ENCODE peak calls at places on chromosomes 16 and 17, in eight cellular contexts. One of them, this sample, is unnamed.

GRCh38 chr17:11996722-11997146 is 541 bp downstream of the ZNF18 start:
- DNase-seq in body of pancreas: no peak
- DNase-seq in colonic mucosa: peak; percentile 66
- DNase-seq in tibial artery: no peak
- DNase-seq in IMR-90: peak; percentile 28
- DNase-seq in hepatocyte: peak; percentile 49
- DNase-seq in prostate gland: peak; percentile 16
- DNase-seq in stomach: peak; percentile 44
- DNase-seq in this sample: peak; percentile 55

GRCh38 chr17:348692-349425 is 3.7 kb downstream of the RPH3AL start:
- DNase-seq in IMR-90: no peak
- DNase-seq in stomach: peak; percentile 85
- DNase-seq in prostate gland: peak; percentile 76
- DNase-seq in colonic mucosa: peak; percentile 71
- DNase-seq in tibial artery: no peak
- DNase-seq in hepatocyte: no peak
- DNase-seq in body of pancreas: peak; percentile 82
- DNase-seq in this sample: peak; percentile 72

GRCh38 chr17:76969598-76970172 is 101.5 kb downstream of the MGAT5B start:
- DNase-seq in colonic mucosa: no peak
- DNase-seq in tibial artery: no peak
- DNase-seq in stomach: no peak
- DNase-seq in prostate gland: no peak
- DNase-seq in hepatocyte: peak; percentile 67
- DNase-seq in IMR-90: no peak
- DNase-seq in body of pancreas: no peak
- DNase-seq in this sample: no peak

GRCh38 chr17:64095144-64095882 is 34.6 kb downstream of the ERN1 start:
- DNase-seq in prostate gland: no peak
- DNase-seq in IMR-90: no peak
- DNase-seq in body of pancreas: peak; percentile 43
- DNase-seq in stomach: peak; percentile 40
- DNase-seq in tibial artery: no peak
- DNase-seq in colonic mucosa: peak; percentile 47
- DNase-seq in hepatocyte: no peak
- DNase-seq in this sample: no peak

GRCh38 chr16:88999457-89000206 is 22.6 kb upstream of the CBFA2T3 start:
- DNase-seq in colonic mucosa: no peak
- DNase-seq in stomach: no peak
- DNase-seq in tibial artery: no peak
- DNase-seq in prostate gland: no peak
- DNase-seq in body of pancreas: no peak
- DNase-seq in hepatocyte: no peak
- DNase-seq in IMR-90: no peak
- DNase-seq in this sample: no peak

GRCh38 chr17:49076575-49077384 is 55.8 kb upstream of the B4GALNT2 start:
- DNase-seq in stomach: no peak
- DNase-seq in hepatocyte: no peak
- DNase-seq in tibial artery: no peak
- DNase-seq in prostate gland: no peak
- DNase-seq in colonic mucosa: no peak
- DNase-seq in IMR-90: peak; percentile 90
- DNase-seq in body of pancreas: no peak
- DNase-seq in this sample: no peak

GRCh38 chr16:67562526-67562917 is at the start of gene CTCF:
- DNase-seq in body of pancreas: peak; percentile 84
- DNase-seq in tibial artery: peak; percentile 76
- DNase-seq in IMR-90: peak; percentile 81
- DNase-seq in stomach: peak; percentile 85
- DNase-seq in colonic mucosa: peak; percentile 80
- DNase-seq in prostate gland: peak; percentile 87
- DNase-seq in hepatocyte: peak; percentile 97
- DNase-seq in this sample: peak; percentile 88

GRCh38 chr16:72024862-72025382 is 16.4 kb downstream of the DHODH start:
- DNase-seq in prostate gland: no peak
- DNase-seq in body of pancreas: no peak
- DNase-seq in IMR-90: peak; percentile 4
- DNase-seq in hepatocyte: no peak
- DNase-seq in tibial artery: no peak
- DNase-seq in stomach: no peak
- DNase-seq in colonic mucosa: no peak
- DNase-seq in this sample: no peak

GRCh38 chr17:38879878-38880727 is 10.2 kb downstream of the LASP1 start:
- DNase-seq in body of pancreas: peak; percentile 58
- DNase-seq in tibial artery: no peak
- DNase-seq in stomach: no peak
- DNase-seq in prostate gland: no peak
- DNase-seq in hepatocyte: peak; percentile 67
- DNase-seq in IMR-90: peak; percentile 83
- DNase-seq in colonic mucosa: no peak
- DNase-seq in this sample: peak; percentile 41

DNA sequence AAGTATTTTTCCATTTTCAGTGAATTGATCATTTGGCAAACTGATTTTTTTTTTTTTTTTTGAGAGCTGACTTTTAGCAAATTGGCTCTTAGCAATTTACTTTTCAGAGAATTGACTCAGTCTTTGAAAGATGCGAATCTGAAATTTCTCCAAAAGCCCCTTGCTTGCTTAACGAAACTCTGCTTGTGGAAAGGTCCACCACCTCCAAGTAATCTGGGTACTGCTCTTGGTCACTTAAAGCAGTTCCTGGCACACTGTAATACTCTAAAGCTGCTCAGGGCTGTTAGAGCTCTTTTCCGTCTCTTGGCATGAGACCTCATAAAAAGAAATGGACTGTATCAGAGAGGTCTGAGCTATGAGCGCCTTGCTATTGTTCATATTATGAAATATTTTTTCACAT is 2.9 kb downstream of the GSDMB start:
- DNase-seq in tibial artery: no peak
- DNase-seq in colonic mucosa: no peak
- DNase-seq in stomach: no peak
- DNase-seq in prostate gland: no peak
- DNase-seq in hepatocyte: no peak
- DNase-seq in IMR-90: no peak
- DNase-seq in body of pancreas: no peak
- DNase-seq in this sample: no peak
- H3K4me1 ChIP-seq in tibial artery: no peaks in the 10 kb centered on the region
- H3K4me1 ChIP-seq in colonic mucosa: no peaks in the 10 kb centered on the region
- H3K4me1 ChIP-seq in stomach: no peaks in the 10 kb centered on the region
- H3K4me1 ChIP-seq in prostate gland: no peaks in the 10 kb centered on the region
- H3K4me1 ChIP-seq in hepatocyte: no peaks in the 10 kb centered on the region
- H3K4me1 ChIP-seq in IMR-90: no peaks in the 10 kb centered on the region
- H3K4me1 ChIP-seq in body of pancreas: no peaks in the 10 kb centered on the region
- H3K4me1 ChIP-seq in this sample: peaks cover 13% of the 10 kb centered on the region

DNA sequence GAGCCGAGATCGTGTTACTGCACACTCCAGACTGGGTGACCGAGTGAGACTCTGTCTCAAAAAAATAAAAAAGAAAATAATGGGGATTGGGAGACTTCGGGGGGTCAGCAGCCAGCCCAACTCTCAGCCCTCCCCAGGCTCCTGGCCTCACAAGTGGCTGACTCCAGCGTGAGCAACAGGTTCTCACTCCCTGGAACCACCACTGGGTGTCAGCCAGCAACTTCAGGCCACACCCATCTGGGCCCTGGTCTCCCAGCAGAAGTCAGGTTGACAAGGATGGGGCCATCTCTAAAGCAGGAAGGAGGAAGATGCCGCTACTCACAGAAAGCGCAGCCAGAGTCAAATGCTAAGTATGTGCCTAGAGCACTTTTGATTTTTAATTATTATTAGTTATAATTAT is 139.4 kb downstream of the C16orf78 start:
- DNase-seq in colonic mucosa: no peak
- DNase-seq in hepatocyte: peak; percentile 38
- DNase-seq in prostate gland: no peak
- DNase-seq in tibial artery: no peak
- DNase-seq in stomach: no peak
- DNase-seq in body of pancreas: no peak
- DNase-seq in IMR-90: no peak
- DNase-seq in this sample: no peak
- TF ChIP-seq CTCF in colonic mucosa: no peak
- TF ChIP-seq CTCF in hepatocyte: peak; percentile 25
- TF ChIP-seq CTCF in prostate gland: no peak
- TF ChIP-seq CTCF in tibial artery: no peak
- TF ChIP-seq CTCF in stomach: no peak
- TF ChIP-seq CTCF in body of pancreas: no peak
- TF ChIP-seq CTCF in IMR-90: no peak
- TF ChIP-seq CTCF in this sample: no peak

DNA sequence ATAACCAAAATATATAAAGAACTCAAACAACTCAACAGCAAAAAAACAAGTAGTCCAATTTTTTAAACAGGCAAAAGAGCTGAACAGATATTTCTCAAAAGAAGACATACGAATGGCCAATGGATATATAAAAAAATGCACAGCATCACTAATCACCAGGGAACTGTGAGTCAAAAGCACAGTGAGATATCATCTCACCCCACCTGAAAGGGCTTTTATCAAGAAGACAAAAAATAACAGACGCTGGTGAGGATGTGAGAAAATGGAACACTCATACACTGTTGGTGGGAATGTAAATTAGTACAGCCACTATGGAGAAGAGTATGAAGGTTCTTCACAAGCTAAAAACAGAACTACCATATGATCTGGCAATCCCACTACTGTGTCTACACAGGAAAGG is 7.4 kb downstream of the XYLT1 start:
- DNase-seq in prostate gland: no peak
- DNase-seq in tibial artery: no peak
- DNase-seq in body of pancreas: no peak
- DNase-seq in hepatocyte: no peak
- DNase-seq in colonic mucosa: no peak
- DNase-seq in stomach: no peak
- DNase-seq in IMR-90: no peak
- DNase-seq in this sample: no peak
- H3K4me1 ChIP-seq in prostate gland: no peaks in the 10 kb centered on the region
- H3K4me1 ChIP-seq in tibial artery: peaks cover 10% of the 10 kb centered on the region
- H3K4me1 ChIP-seq in body of pancreas: peaks cover 9% of the 10 kb centered on the region
- H3K4me1 ChIP-seq in hepatocyte: peaks cover 25% of the 10 kb centered on the region
- H3K4me1 ChIP-seq in colonic mucosa: peaks cover 3% of the 10 kb centered on the region
- H3K4me1 ChIP-seq in stomach: peaks cover 30% of the 10 kb centered on the region
- H3K4me1 ChIP-seq in IMR-90: peaks cover 6% of the 10 kb centered on the region
- H3K4me1 ChIP-seq in this sample: peaks cover 5% of the 10 kb centered on the region

GRCh38 chr17:60165223-60165622 is 15.4 kb downstream of the CA4 start:
- DNase-seq in hepatocyte: no peak
- DNase-seq in colonic mucosa: no peak
- DNase-seq in body of pancreas: no peak
- DNase-seq in prostate gland: no peak
- DNase-seq in stomach: no peak
- DNase-seq in IMR-90: no peak
- DNase-seq in tibial artery: no peak
- DNase-seq in this sample: no peak
- TF ChIP-seq CTCF in hepatocyte: no peak
- TF ChIP-seq CTCF in colonic mucosa: no peak
- TF ChIP-seq CTCF in body of pancreas: no peak
- TF ChIP-seq CTCF in prostate gland: no peak
- TF ChIP-seq CTCF in stomach: no peak
- TF ChIP-seq CTCF in IMR-90: no peak
- TF ChIP-seq CTCF in tibial artery: no peak
- TF ChIP-seq CTCF in this sample: no peak

GRCh38 chr16:4373909-4374742 is 2.5 kb downstream of the VASN start:
- DNase-seq in IMR-90: peak; percentile 98
- DNase-seq in hepatocyte: peak; percentile 87
- DNase-seq in stomach: peak; percentile 83
- DNase-seq in body of pancreas: peak; percentile 73
- DNase-seq in colonic mucosa: peak; percentile 68
- DNase-seq in prostate gland: peak; percentile 70
- DNase-seq in tibial artery: peak; percentile 94
- DNase-seq in this sample: peak; percentile 64
- H3K4me1 ChIP-seq in IMR-90: peaks cover 53% of the 10 kb centered on the region
- H3K4me1 ChIP-seq in hepatocyte: peaks cover 57% of the 10 kb centered on the region
- H3K4me1 ChIP-seq in stomach: peaks cover 95% of the 10 kb centered on the region
- H3K4me1 ChIP-seq in body of pancreas: peaks cover 75% of the 10 kb centered on the region
- H3K4me1 ChIP-seq in colonic mucosa: peaks cover 3% of the 10 kb centered on the region
- H3K4me1 ChIP-seq in prostate gland: peaks cover 38% of the 10 kb centered on the region
- H3K4me1 ChIP-seq in tibial artery: peaks cover 67% of the 10 kb centered on the region
- H3K4me1 ChIP-seq in this sample: peaks cover 64% of the 10 kb centered on the region

GRCh38 chr17:73420897-73421296 is 109.1 kb upstream of the CDC42EP4 start:
- DNase-seq in prostate gland: no peak
- DNase-seq in body of pancreas: no peak
- DNase-seq in colonic mucosa: no peak
- DNase-seq in tibial artery: no peak
- DNase-seq in IMR-90: peak; percentile 9
- DNase-seq in hepatocyte: no peak
- DNase-seq in stomach: no peak
- DNase-seq in this sample: no peak
- TF ChIP-seq CTCF in prostate gland: no peak
- TF ChIP-seq CTCF in body of pancreas: no peak
- TF ChIP-seq CTCF in colonic mucosa: no peak
- TF ChIP-seq CTCF in tibial artery: no peak
- TF ChIP-seq CTCF in IMR-90: peak; percentile 25
- TF ChIP-seq CTCF in hepatocyte: no peak
- TF ChIP-seq CTCF in stomach: no peak
- TF ChIP-seq CTCF in this sample: no peak

GRCh38 chr17:17711708-17712141 is 30.5 kb downstream of the RAI1 start:
- DNase-seq in tibial artery: no peak
- DNase-seq in stomach: peak; percentile 55
- DNase-seq in prostate gland: no peak
- DNase-seq in hepatocyte: peak; percentile 81
- DNase-seq in colonic mucosa: no peak
- DNase-seq in body of pancreas: no peak
- DNase-seq in IMR-90: no peak
- DNase-seq in this sample: no peak

GRCh38 chr17:17709815-17710321 is 28.6 kb downstream of the RAI1 start:
- DNase-seq in prostate gland: no peak
- DNase-seq in IMR-90: no peak
- DNase-seq in hepatocyte: no peak
- DNase-seq in colonic mucosa: no peak
- DNase-seq in stomach: no peak
- DNase-seq in tibial artery: no peak
- DNase-seq in body of pancreas: no peak
- DNase-seq in this sample: no peak

GRCh38 chr17:17710728-17711541 is 29.7 kb downstream of the RAI1 start:
- DNase-seq in colonic mucosa: peak; percentile 91
- DNase-seq in hepatocyte: peak; percentile 95
- DNase-seq in stomach: peak; percentile 94
- DNase-seq in IMR-90: peak; percentile 93
- DNase-seq in tibial artery: no peak
- DNase-seq in prostate gland: peak; percentile 93
- DNase-seq in body of pancreas: peak; percentile 80
- DNase-seq in this sample: peak; percentile 84

GRCh38 chr17:17708816-17709215 is 27.6 kb downstream of the RAI1 start:
- DNase-seq in stomach: no peak
- DNase-seq in hepatocyte: no peak
- DNase-seq in colonic mucosa: no peak
- DNase-seq in body of pancreas: no peak
- DNase-seq in prostate gland: no peak
- DNase-seq in tibial artery: no peak
- DNase-seq in IMR-90: no peak
- DNase-seq in this sample: no peak

GRCh38 chr17:17710355-17710727 is 29.1 kb downstream of the RAI1 start:
- DNase-seq in IMR-90: no peak
- DNase-seq in body of pancreas: no peak
- DNase-seq in stomach: no peak
- DNase-seq in prostate gland: no peak
- DNase-seq in tibial artery: no peak
- DNase-seq in colonic mucosa: no peak
- DNase-seq in hepatocyte: no peak
- DNase-seq in this sample: no peak
- H3K4me1 ChIP-seq in IMR-90: peaks cover 63% of the 10 kb centered on the region
- H3K4me1 ChIP-seq in body of pancreas: peaks cover 36% of the 10 kb centered on the region
- H3K4me1 ChIP-seq in stomach: peaks cover 91% of the 10 kb centered on the region
- H3K4me1 ChIP-seq in prostate gland: peaks cover 39% of the 10 kb centered on the region
- H3K4me1 ChIP-seq in tibial artery: peaks cover 43% of the 10 kb centered on the region
- H3K4me1 ChIP-seq in colonic mucosa: peaks cover 12% of the 10 kb centered on the region
- H3K4me1 ChIP-seq in hepatocyte: peaks cover 71% of the 10 kb centered on the region
- H3K4me1 ChIP-seq in this sample: peaks cover 34% of the 10 kb centered on the region

This sample was measured in transverse colon.